ENCODE peak calls at places on chromosomes 3 and 15, in six cellular contexts. Y is A172, J is ELR, D is EL, E is Caki2, P is bronchial epithelial cell. V is an unnamed sample.
A peak's percentile ranks its signal among the peaks of the same experiment; 100 is the strongest.

GRCh38 chr15:91561371-91562100 is 292.0 kb upstream of the SLCO3A1 start:
- DNase-seq in J (peak; percentile 75), D (peak; percentile 69), Y (peak; percentile 54), E (peak; percentile 49), P (peak; percentile 96), V (peak; percentile 25)

GRCh38 chr3:16801698-16802097 is 83.1 kb upstream of the PLCL2 start:
- DNase-seq in E (no peak), D (peak; percentile 30), Y (peak; percentile 32), J (peak; percentile 24), P (no peak), V (no peak)

GRCh38 chr15:44492040-44492439 is 44.9 kb upstream of the EIF3J start:
- DNase-seq in E (no peak), D (no peak), P (no peak), Y (no peak), J (no peak), V (no peak)

GRCh38 chr3:69033470-69033869 is 18.7 kb downstream of the TMF1 start:
- DNase-seq in D (peak; percentile 84), P (peak; percentile 34), E (no peak), J (peak; percentile 94), Y (peak; percentile 37), V (no peak)

GRCh38 chr15:72136170-72137051 is 18.2 kb downstream of the SENP8 start:
- DNase-seq in Y (no peak), J (no peak), P (no peak), E (peak; percentile 49), D (no peak), V (no peak)

GRCh38 chr3:44280631-44281030 is 38.9 kb downstream of the TOPAZ1 start:
- DNase-seq in J (no peak), P (no peak), Y (no peak), E (no peak), D (no peak), V (no peak)

GRCh38 chr3:148772835-148773234 is 54.8 kb upstream of the CPB1 start:
- DNase-seq in E (no peak), P (no peak), J (no peak), D (no peak), Y (no peak), V (no peak)

GRCh38 chr3:179653777-179654117 is 907 bp downstream of the USP13 start:
- DNase-seq in E (no peak), J (no peak), P (no peak), D (no peak), Y (no peak), V (no peak)

GRCh38 chr15:77040673-77041072 is 30.2 kb downstream of the TSPAN3 start:
- DNase-seq in P (no peak), J (no peak), Y (no peak), D (no peak), E (no peak), V (no peak)

GRCh38 chr15:66165856-66166255 is 87.7 kb downstream of the MEGF11 start:
- DNase-seq in J (no peak), D (no peak), E (no peak), Y (no peak), P (no peak), V (no peak)

GRCh38 chr3:177567833-177568232 is 370.6 kb upstream of the TBL1XR1 start:
- DNase-seq in J (peak; percentile 4), P (peak; percentile 50), E (no peak), Y (peak; percentile 21), D (peak; percentile 16), V (no peak)

GRCh38 chr3:145355175-145355574 is 805.8 kb downstream of the PLOD2 start:
- DNase-seq in Y (no peak), P (no peak), J (no peak), D (no peak), E (no peak), V (no peak)

GRCh38 chr3:138184994-138185393 is 2.1 kb upstream of the ARMC8 start:
- DNase-seq in E (peak; percentile 33), J (peak; percentile 37), D (peak; percentile 8), P (peak; percentile 54), Y (peak; percentile 5), V (no peak)

GRCh38 chr15:66193066-66193465 is 60.5 kb downstream of the MEGF11 start:
- DNase-seq in D (no peak), E (no peak), P (no peak), Y (no peak), J (peak; percentile 62), V (peak; percentile 7)